ENCODE peak calls at places on chromosomes 5 and 9, in ten cellular contexts. V is trophoblast cell, Q is DND-41, M is colonic mucosa, I is mesendoderm, R is neural progenitor cell, K is mammary epithelial cell, F is kidney, N is PC-3, S is mesenchymal stem cell. C is an unnamed sample. For H3K36me3, the result is how much of the 10 kb centered on the place peaks cover.

GRCh38 chr5:41433552-41434181 is 76.7 kb downstream of the PLCXD3 start:
- DNase-seq in V (no peak), Q (no peak), M (no peak), I (peak), R (peak), K (no peak), F (no peak), N (peak), S (no peak), C (no peak)

GRCh38 chr5:93658044-93658443 is 75.0 kb downstream of the NR2F1 start:
- DNase-seq in V (no peak), Q (no peak), M (no peak), I (no peak), R (no peak), K (no peak), F (no peak), N (no peak), S (no peak), C (peak)

GRCh38 chr9:109270971-109271900 is 49.6 kb downstream of the EPB41L4B start:
- DNase-seq in V (peak), Q (no peak), M (no peak), I (no peak), R (no peak), K (no peak), F (no peak), N (no peak), S (no peak), C (no peak)

GRCh38 chr5:132472431-132472830 is 18.1 kb downstream of the IRF1 start:
- DNase-seq in V (peak), Q (no peak), M (no peak), I (no peak), R (no peak), K (no peak), F (peak), N (no peak), S (no peak), C (no peak)

GRCh38 chr5:10432059-10433008 is 9.3 kb upstream of the ROPN1L start:
- DNase-seq in V (no peak), Q (no peak), M (no peak), I (no peak), R (no peak), K (no peak), F (no peak), N (no peak), S (no peak), C (no peak)

GRCh38 chr9:37408933-37409710 is 13.4 kb upstream of the GRHPR start:
- DNase-seq in V (peak), Q (peak), M (no peak), I (no peak), R (no peak), K (no peak), F (peak), N (no peak), S (no peak), C (no peak)

GRCh38 chr5:36934740-36935356 is 58.3 kb downstream of the NIPBL start:
- DNase-seq in V (no peak), Q (no peak), M (no peak), I (no peak), R (no peak), K (peak), F (no peak), N (no peak), S (no peak), C (no peak)

GRCh38 chr9:129316281-129317030 is 138.4 kb upstream of the IER5L start:
- DNase-seq in V (no peak), Q (no peak), M (no peak), I (no peak), R (no peak), K (no peak), F (peak), N (no peak), S (no peak), C (no peak)

GRCh38 chr5:14937277-14937676 is 65.7 kb upstream of the ANKH start:
- DNase-seq in V (no peak), Q (no peak), M (no peak), I (no peak), R (no peak), K (no peak), F (no peak), N (no peak), S (no peak), C (no peak)

GRCh38 chr9:135146766-135147472 is 59.5 kb downstream of the OLFM1 start:
- DNase-seq in V (no peak), Q (no peak), M (no peak), I (no peak), R (no peak), K (no peak), F (no peak), N (no peak), S (no peak), C (no peak)

GRCh38 chr5:169350759-169351240 is 49.9 kb upstream of the SLIT3 start:
- DNase-seq in V (peak), Q (no peak), M (peak), I (peak), R (no peak), K (peak), F (peak), N (peak), S (peak), C (peak)

GRCh38 chr9:123268950-123269302 is 540 bp upstream of the STRBP start:
- DNase-seq in V (no peak), Q (no peak), M (no peak), I (no peak), R (no peak), K (no peak), F (no peak), N (no peak), S (no peak), C (no peak)

GRCh38 chr9:90801175-90801506 is 478 bp upstream of the SYK start:
- DNase-seq in V (no peak), Q (no peak), M (no peak), I (no peak), R (no peak), K (no peak), F (no peak), N (no peak), S (no peak), C (no peak)

GRCh38 chr5:17373406-17374110 is 124.5 kb upstream of the TAF11L2 start:
- DNase-seq in V (no peak), Q (no peak), M (no peak), I (no peak), R (no peak), K (no peak), F (no peak), N (no peak), S (no peak), C (no peak)

GRCh38 chr9:27945386-27945785 is 372.1 kb upstream of the C9orf72 start:
- DNase-seq in V (peak), Q (no peak), M (no peak), I (no peak), R (no peak), K (peak), F (no peak), N (peak), S (peak), C (no peak)

GRCh38 chr5:34789021-34789531 is 49.9 kb upstream of the TTC23L start:
- DNase-seq in V (peak), Q (no peak), M (no peak), I (peak), R (no peak), K (peak), F (no peak), N (no peak), S (peak), C (no peak)

GRCh38 chr5:92543246-92543645 is 1037.8 kb downstream of the NR2F1-AS1 start:
- DNase-seq in V (no peak), Q (no peak), M (no peak), I (no peak), R (no peak), K (no peak), F (no peak), N (no peak), S (peak), C (peak)

GRCh38 chr9:112166176-112167140 is 8.6 kb downstream of the SUSD1 start:
- DNase-seq in V (peak), Q (no peak), M (no peak), I (peak), R (peak), K (peak), F (no peak), N (peak), S (peak), C (peak)

GRCh38 chr5:133938932-133939331 is 29.5 kb downstream of the C5orf15 start:
- DNase-seq in V (no peak), Q (no peak), M (no peak), I (no peak), R (no peak), K (no peak), F (no peak), N (no peak), S (no peak), C (no peak)

GRCh38 chr5:5306696-5307095 is 115.8 kb upstream of the ICE1 start:
- DNase-seq in V (no peak), Q (no peak), M (no peak), I (peak), R (no peak), K (no peak), F (no peak), N (peak), S (no peak), C (peak)

GRCh38 chr9:78678901-78679300 is 382.0 kb downstream of the PSAT1 start:
- DNase-seq in V (no peak), Q (no peak), M (no peak), I (no peak), R (no peak), K (no peak), F (no peak), N (no peak), S (no peak), C (no peak)

GRCh38 chr9:107948086-107948485 is 458.5 kb upstream of the KLF4 start:
- DNase-seq in V (no peak), Q (no peak), M (no peak), I (peak), R (no peak), K (no peak), F (no peak), N (no peak), S (no peak), C (no peak)

GRCh38 chr9:38227656-38228055 is 158.6 kb upstream of the SHB start:
- DNase-seq in V (peak), Q (peak), M (no peak), I (no peak), R (peak), K (no peak), F (no peak), N (peak), S (peak), C (no peak)

GRCh38 chr5:181190711-181191525 is 14.1 kb downstream of the TRIM7 start:
- DNase-seq in V (no peak), Q (peak), M (peak), I (no peak), R (peak), K (peak), F (peak), N (peak), S (no peak), C (peak)

GRCh38 chr5:180605554-180606214 is 14.4 kb upstream of the SCGB3A1 start:
- DNase-seq in V (peak), Q (peak), M (peak), I (peak), R (peak), K (peak), F (peak), N (peak), S (peak), C (peak)

GRCh38 chr5:172102913-172103629 is 85.0 kb downstream of the STK10 start:
- DNase-seq in V (peak), Q (no peak), M (peak), I (peak), R (peak), K (peak), F (peak), N (peak), S (peak), C (peak)
- H3K4me3 ChIP-seq in V (no peak), Q (no peak), M (no peak), I (no peak), R (no peak), K (peak), F (no peak), N (no peak), S (peak), C (peak)

DNA sequence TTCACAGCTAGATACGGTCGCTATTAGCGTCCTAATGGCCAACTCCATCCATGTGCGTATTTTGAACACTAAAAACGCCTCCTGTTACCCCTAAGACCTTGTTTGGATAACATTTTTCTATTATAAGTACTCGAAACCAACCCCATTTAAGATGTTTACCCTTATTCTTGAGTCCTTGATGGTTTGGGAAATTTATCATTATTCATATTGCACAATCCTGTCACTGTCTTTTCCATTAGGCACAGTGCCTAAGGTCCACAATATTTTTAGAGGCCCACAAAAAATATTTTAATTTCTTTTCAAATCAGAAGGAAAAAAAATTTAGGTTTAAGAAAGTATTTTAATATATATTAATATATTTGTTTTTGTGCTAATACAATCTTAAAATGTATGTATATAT is 1.3 kb upstream of the LIFR start:
- DNase-seq in V (no peak), Q (no peak), M (no peak), I (no peak), R (no peak), K (no peak), F (no peak), N (no peak), S (no peak), C (no peak)
- H3K9ac ChIP-seq in V (no peak), Q (no peak), M (no peak), I (no peak), R (no peak), K (no peak), F (no peak), N (no peak), S (peak), C (peak)

GRCh38 chr9:133784731-133785561 is 46.8 kb upstream of the SARDH start:
- DNase-seq in V (peak), Q (no peak), M (no peak), I (no peak), R (no peak), K (no peak), F (peak), N (no peak), S (no peak), C (no peak)
- H3K36me3 ChIP-seq in V (half or more), Q (under half), M (under half), I (under half), R (under half), K (under half), F (under half), N (under half), S (half or more), C (under half)

GRCh38 chr5:176441921-176442323 is 6.3 kb upstream of the FAF2 start:
- DNase-seq in V (no peak), Q (no peak), M (no peak), I (peak), R (peak), K (peak), F (no peak), N (peak), S (peak), C (no peak)

GRCh38 chr5:176438959-176439757 is 9.0 kb upstream of the FAF2 start:
- DNase-seq in V (no peak), Q (no peak), M (no peak), I (peak), R (no peak), K (peak), F (no peak), N (peak), S (peak), C (no peak)

GRCh38 chr5:176432707-176433106 is 15.5 kb upstream of the FAF2 start:
- DNase-seq in V (no peak), Q (no peak), M (no peak), I (no peak), R (no peak), K (no peak), F (no peak), N (no peak), S (no peak), C (no peak)

GRCh38 chr5:176440932-176441706 is 7.1 kb upstream of the FAF2 start:
- DNase-seq in V (no peak), Q (no peak), M (no peak), I (peak), R (no peak), K (no peak), F (no peak), N (no peak), S (peak), C (no peak)

DNA sequence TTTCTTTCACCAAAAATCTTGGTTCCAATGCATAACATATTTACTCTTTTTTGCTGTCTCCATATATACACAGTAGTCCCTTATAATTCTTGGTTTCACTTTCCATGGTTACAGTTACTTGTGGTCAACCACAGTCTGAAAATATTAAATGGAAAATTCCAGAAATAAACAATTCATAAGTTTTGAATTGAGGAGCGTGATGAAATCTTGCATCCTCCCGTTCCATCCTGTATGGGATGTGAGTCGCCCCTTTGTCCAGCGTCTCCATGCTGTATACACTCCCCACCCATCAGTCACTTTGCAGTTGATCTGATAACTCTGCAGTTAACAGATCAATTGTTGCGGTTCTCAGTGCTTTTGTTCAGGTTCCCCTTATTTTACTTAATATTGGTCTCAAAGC is 11.5 kb upstream of the FAF2 start:
- DNase-seq in V (no peak), Q (peak), M (no peak), I (no peak), R (no peak), K (peak), F (no peak), N (peak), S (peak), C (peak)
- H3K4me3 ChIP-seq in V (no peak), Q (no peak), M (no peak), I (no peak), R (no peak), K (no peak), F (no peak), N (peak), S (no peak), C (no peak)

GRCh38 chr9:137428841-137429545 is 5.8 kb downstream of the NOXA1 start:
- DNase-seq in V (no peak), Q (no peak), M (no peak), I (no peak), R (no peak), K (no peak), F (peak), N (no peak), S (no peak), C (no peak)

GRCh38 chr9:137430723-137431415 is 7.7 kb downstream of the NOXA1 start:
- DNase-seq in V (no peak), Q (no peak), M (no peak), I (no peak), R (no peak), K (no peak), F (peak), N (no peak), S (no peak), C (no peak)

GRCh38 chr9:137429974-137430722 is 7.0 kb downstream of the NOXA1 start:
- DNase-seq in V (no peak), Q (no peak), M (peak), I (no peak), R (peak), K (no peak), F (peak), N (peak), S (no peak), C (no peak)

GRCh38 chr9:137428311-137428630 is 5.1 kb downstream of the NOXA1 start:
- DNase-seq in V (no peak), Q (no peak), M (no peak), I (no peak), R (no peak), K (no peak), F (no peak), N (no peak), S (no peak), C (no peak)

DNA sequence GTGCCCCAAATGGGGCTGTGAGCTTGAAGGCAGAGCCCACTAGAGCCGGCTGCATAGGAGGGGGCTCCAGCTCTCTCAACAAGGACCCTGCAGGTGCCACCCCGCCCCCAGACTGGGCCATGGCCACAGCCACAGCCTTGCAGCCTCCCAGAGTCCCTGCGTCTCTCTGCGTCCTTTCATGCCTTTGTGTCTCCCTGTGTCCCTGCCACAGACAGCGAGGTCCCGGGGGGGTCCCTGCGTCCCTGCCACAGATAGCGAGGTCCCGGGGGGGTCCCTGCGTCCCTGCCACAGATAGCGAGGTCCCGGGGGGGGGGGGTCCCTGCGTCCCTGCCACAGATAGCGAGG is 6.3 kb downstream of the NOXA1 start:
- DNase-seq in V (no peak), Q (no peak), M (no peak), I (no peak), R (no peak), K (no peak), F (peak), N (no peak), S (no peak), C (no peak)
- H3K9ac ChIP-seq in V (no peak), Q (no peak), M (no peak), I (no peak), R (no peak), K (no peak), F (no peak), N (no peak), S (no peak), C (no peak)

GRCh38 chr9:122124048-122124447 is 30.9 kb upstream of the TTLL11 start:
- DNase-seq in V (no peak), Q (no peak), M (no peak), I (no peak), R (no peak), K (no peak), F (no peak), N (no peak), S (no peak), C (no peak)
- H3K36me3 ChIP-seq in V (under half), Q (under half), M (under half), I (under half), R (under half), K (under half), F (under half), N (under half), S (under half), C (under half)

DNA sequence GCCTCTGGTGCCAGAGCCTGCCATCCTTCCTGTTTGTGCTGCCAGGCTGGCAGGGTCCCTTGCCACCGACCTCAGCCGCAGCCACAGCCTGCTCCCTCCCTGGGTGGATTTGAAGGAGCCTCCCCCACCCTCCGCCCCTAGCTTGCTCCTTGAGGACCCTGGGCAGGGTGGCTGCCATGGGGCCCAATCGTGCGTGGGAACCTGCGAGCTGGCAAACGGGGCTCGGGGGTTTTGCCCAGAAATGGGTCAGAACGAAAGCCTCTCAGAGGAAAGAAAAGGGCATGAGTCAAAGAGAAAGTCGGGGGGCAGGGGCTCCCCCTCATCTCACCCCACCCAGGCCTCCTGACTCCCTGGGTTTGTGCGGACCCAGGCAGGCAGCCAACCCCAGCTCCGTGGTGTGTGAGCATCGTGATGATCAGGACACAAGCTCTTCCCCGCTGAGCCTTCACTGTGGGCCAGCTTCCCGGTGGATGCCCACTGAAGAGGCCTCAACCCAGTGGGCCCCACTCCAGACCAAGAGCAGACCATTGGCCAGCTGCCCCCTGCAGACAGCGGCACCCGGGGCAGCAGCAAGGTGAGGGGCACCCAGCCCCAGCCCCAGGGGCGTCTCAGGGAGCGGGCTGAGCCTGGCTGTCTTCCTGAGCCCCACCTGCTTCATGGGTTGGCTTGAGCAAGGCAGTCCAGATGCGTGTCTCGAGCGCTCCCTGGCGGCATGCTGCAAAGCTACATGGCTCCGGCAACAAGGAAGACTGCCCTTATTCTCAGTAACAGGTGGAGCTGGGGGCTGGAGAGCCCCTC is 3.0 kb upstream of the FUT7 start:
- DNase-seq in V (peak), Q (peak), M (peak), I (peak), R (peak), K (peak), F (peak), N (peak), S (peak), C (peak)
- H3K4me3 ChIP-seq in V (no peak), Q (no peak), M (peak), I (no peak), R (no peak), K (no peak), F (no peak), N (peak), S (no peak), C (no peak)

GRCh38 chr9:33138768-33139167 is 28.4 kb downstream of the B4GALT1 start:
- DNase-seq in V (no peak), Q (no peak), M (no peak), I (no peak), R (no peak), K (no peak), F (no peak), N (no peak), S (no peak), C (no peak)
- H3K9ac ChIP-seq in V (no peak), Q (no peak), M (no peak), I (no peak), R (no peak), K (no peak), F (no peak), N (no peak), S (no peak), C (no peak)

C was measured in adipocyte.